ENCODE peak calls at places on chromosomes 7 and 10, in six cellular contexts. R is A549, N is DND-41, X is glomerular endothelial cell, T is NCI-H774, I is A172. B is an unnamed sample.

GRCh38 chr7:98210513-98211220 is 572 bp upstream of the BHLHA15 start:
- DNase-seq in R (no peak), N (no peak), X (no peak), T (peak), I (no peak), B (no peak)

GRCh38 chr10:13347235-13348156 is 597 bp downstream of the SEPHS1 start:
- DNase-seq in R (peak), N (peak), X (no peak), T (peak), I (peak), B (peak)

GRCh38 chr10:69918036-69918435 is 116.3 kb downstream of the COL13A1 start:
- DNase-seq in R (no peak), N (no peak), X (no peak), T (no peak), I (no peak), B (no peak)

GRCh38 chr10:110462308-110463095 is 35.2 kb upstream of the DUSP5 start:
- DNase-seq in R (no peak), N (no peak), X (no peak), T (no peak), I (no peak), B (no peak)

GRCh38 chr7:43905209-43905946 is 1.0 kb downstream of the URGCP start:
- DNase-seq in R (peak), N (no peak), X (no peak), T (no peak), I (peak), B (peak)

GRCh38 chr7:121966538-121967332 is 93.8 kb downstream of the PTPRZ1 start:
- DNase-seq in R (no peak), N (no peak), X (no peak), T (no peak), I (no peak), B (no peak)

GRCh38 chr10:3465406-3465891 is 292.9 kb upstream of the PITRM1 start:
- DNase-seq in R (no peak), N (no peak), X (no peak), T (no peak), I (no peak), B (peak)

GRCh38 chr10:77291596-77292505 is 345.8 kb downstream of the KCNMA1 start:
- DNase-seq in R (no peak), N (no peak), X (no peak), T (no peak), I (peak), B (peak)

GRCh38 chr7:102836206-102836938 is 76.4 kb upstream of the LRRC17 start:
- DNase-seq in R (peak), N (no peak), X (peak), T (no peak), I (peak), B (peak)